ENCODE peak calls at places on chromosomes 4 and X, in eight cellular contexts. H, S, T, Z, G, I, N and A are unnamed samples.

GRCh38 chrX:39764441-39764914 is 333.3 kb downstream of the BCOR start:
- DNase-seq in H (no peak), S (no peak), T (no peak), Z (no peak), G (no peak), I (no peak), N (no peak), A (no peak)

GRCh38 chr4:22486276-22486675 is 29.6 kb downstream of the ADGRA3 start:
- DNase-seq in H (no peak), S (no peak), T (no peak), Z (no peak), G (no peak), I (no peak), N (no peak), A (no peak)

GRCh38 chr4:8599657-8600056 is 7.1 kb downstream of the CPZ start:
- DNase-seq in H (no peak), S (no peak), T (no peak), Z (peak; percentile 62), G (no peak), I (no peak), N (no peak), A (no peak)

GRCh38 chr4:53003959-53004358 is 141.8 kb downstream of the RASL11B start:
- DNase-seq in H (no peak), S (no peak), T (no peak), Z (no peak), G (no peak), I (no peak), N (no peak), A (no peak)

GRCh38 chrX:53435997-53436396 is 1.8 kb upstream of the HSD17B10 start:
- DNase-seq in H (no peak), S (peak; percentile 86), T (peak; percentile 47), Z (peak; percentile 70), G (peak; percentile 42), I (peak; percentile 74), N (peak; percentile 61), A (peak; percentile 70)

GRCh38 chr4:151567056-151567455 is 158.1 kb downstream of the FHIP1A start:
- DNase-seq in H (peak; percentile 13), S (peak; percentile 7), T (no peak), Z (no peak), G (no peak), I (no peak), N (no peak), A (peak; percentile 21)

GRCh38 chr4:6088950-6089349 is 70.7 kb upstream of the C4orf50 start:
- DNase-seq in H (no peak), S (no peak), T (no peak), Z (no peak), G (no peak), I (no peak), N (no peak), A (no peak)

GRCh38 chr4:95547708-95548471 is 883 bp downstream of the UNC5C start:
- DNase-seq in H (no peak), S (no peak), T (peak; percentile 35), Z (no peak), G (peak; percentile 41), I (no peak), N (peak; percentile 25), A (peak; percentile 10)

GRCh38 chr4:83569429-83569828 is 33.5 kb downstream of the GPAT3 start:
- DNase-seq in H (no peak), S (no peak), T (no peak), Z (no peak), G (no peak), I (no peak), N (no peak), A (no peak)

GRCh38 chrX:104618106-104618895 is 52.3 kb downstream of the IL1RAPL2 start:
- DNase-seq in H (no peak), S (no peak), T (no peak), Z (peak; percentile 4), G (no peak), I (no peak), N (no peak), A (no peak)

GRCh38 chr4:119604266-119604665 is 24.3 kb downstream of the PDE5A start:
- DNase-seq in H (no peak), S (no peak), T (no peak), Z (no peak), G (no peak), I (no peak), N (no peak), A (no peak)

GRCh38 chrX:38335382-38335781 is 8.1 kb upstream of the RPGR start:
- DNase-seq in H (no peak), S (no peak), T (no peak), Z (no peak), G (no peak), I (no peak), N (no peak), A (no peak)

GRCh38 chr4:109977854-109978501 is 65.3 kb downstream of the EGF start:
- DNase-seq in H (no peak), S (no peak), T (no peak), Z (peak; percentile 9), G (no peak), I (no peak), N (no peak), A (no peak)

GRCh38 chr4:21753084-21753760 is 195.3 kb downstream of the KCNIP4 start:
- DNase-seq in H (no peak), S (no peak), T (no peak), Z (no peak), G (no peak), I (no peak), N (no peak), A (no peak)

GRCh38 chr4:86972997-86973396 is 38.2 kb downstream of the AFF1 start:
- DNase-seq in H (no peak), S (no peak), T (no peak), Z (peak; percentile 56), G (no peak), I (peak; percentile 75), N (peak; percentile 51), A (no peak)

GRCh38 chrX:96906741-96907140 is 23.0 kb downstream of the RPA4 start:
- DNase-seq in H (no peak), S (no peak), T (no peak), Z (no peak), G (no peak), I (no peak), N (no peak), A (no peak)

GRCh38 chrX:39550795-39551361 is 546.9 kb downstream of the BCOR start:
- DNase-seq in H (no peak), S (no peak), T (no peak), Z (no peak), G (no peak), I (no peak), N (no peak), A (no peak)

GRCh38 chrX:9875801-9876200 is 89.6 kb downstream of the SHROOM2 start:
- DNase-seq in H (no peak), S (no peak), T (no peak), Z (no peak), G (no peak), I (no peak), N (no peak), A (no peak)

GRCh38 chr4:124997907-124998306 is 285.4 kb upstream of the ANKRD50 start:
- DNase-seq in H (no peak), S (no peak), T (no peak), Z (no peak), G (no peak), I (no peak), N (no peak), A (no peak)

GRCh38 chr4:53917719-53918118 is 146.7 kb downstream of the CHIC2 start:
- DNase-seq in H (no peak), S (no peak), T (no peak), Z (no peak), G (no peak), I (no peak), N (no peak), A (no peak)

GRCh38 chr4:139651282-139652194 is 14.1 kb upstream of the MGST2 start:
- DNase-seq in H (peak; percentile 43), S (peak; percentile 49), T (peak; percentile 83), Z (peak; percentile 56), G (peak; percentile 79), I (peak; percentile 84), N (peak; percentile 64), A (peak; percentile 62)

GRCh38 chr4:139633661-139634060 is 32.0 kb upstream of the MGST2 start:
- DNase-seq in H (no peak), S (no peak), T (peak; percentile 22), Z (peak; percentile 21), G (no peak), I (peak; percentile 41), N (no peak), A (no peak)

GRCh38 chr4:47510506-47511143 is 25.6 kb downstream of the ATP10D start:
- DNase-seq in H (peak; percentile 80), S (peak; percentile 49), T (no peak), Z (no peak), G (no peak), I (no peak), N (no peak), A (peak; percentile 50)
- TF ChIP-seq CTCF in H (peak; percentile 20), S (peak; percentile 2), T (no peak), Z (no peak), G (peak; percentile 44), I (no peak), N (no peak), A (no peak)

DNA sequence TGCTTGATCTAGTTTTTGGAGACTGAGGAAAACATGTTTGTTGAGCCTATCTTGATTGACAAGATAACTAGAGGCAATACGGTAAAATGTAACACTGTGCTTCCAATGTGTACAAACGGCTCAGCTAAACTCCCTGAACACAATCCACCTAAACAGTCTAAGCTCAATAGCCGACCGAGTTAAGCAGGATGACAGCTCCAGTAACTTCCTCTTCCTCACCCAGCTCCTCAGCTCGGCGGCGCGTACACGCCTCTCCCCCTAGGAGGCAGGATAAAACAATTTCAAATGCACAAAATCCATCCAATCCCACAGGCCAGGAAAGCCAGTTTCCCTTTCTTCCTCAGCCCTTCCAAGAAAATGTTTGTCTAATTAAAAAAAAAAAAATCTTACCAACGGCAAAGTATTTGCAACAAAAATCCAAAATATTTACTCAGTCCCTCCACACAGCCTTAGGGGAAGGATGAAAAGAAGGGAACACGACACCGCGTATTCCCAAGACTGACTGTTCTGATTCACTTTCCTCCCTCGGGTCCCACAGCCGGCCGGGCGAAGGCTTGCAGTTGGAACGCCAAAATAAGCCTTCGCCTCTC is 996 bp downstream of the CNOT6L start:
- DNase-seq in H (no peak), S (peak; percentile 55), T (peak; percentile 66), Z (peak; percentile 62), G (peak; percentile 47), I (peak; percentile 76), N (peak; percentile 83), A (peak; percentile 58)
- TF ChIP-seq CTCF in H (peak; percentile 32), S (peak; percentile 40), T (peak; percentile 55), Z (peak; percentile 17), G (peak; percentile 68), I (no peak), N (no peak), A (no peak)

DNA sequence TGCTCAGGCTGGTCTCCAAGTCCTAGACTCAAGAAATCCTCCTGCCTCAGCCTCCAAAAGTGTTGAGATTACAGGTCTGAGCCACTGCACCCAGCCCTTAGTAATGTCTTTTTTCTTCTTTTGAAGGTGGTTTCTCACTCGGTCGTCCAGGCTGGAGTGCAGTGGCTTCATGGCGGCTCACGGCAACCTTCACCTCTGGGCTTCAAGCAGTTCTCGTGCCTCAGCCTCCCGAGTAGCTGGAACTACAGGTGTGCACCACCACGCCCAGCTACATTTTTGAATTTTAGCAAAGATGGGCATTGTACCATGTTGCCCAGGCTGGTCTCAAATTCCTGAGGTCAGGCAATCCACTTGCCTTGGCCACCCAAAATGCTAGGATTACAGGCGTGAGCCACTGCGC is 32.3 kb upstream of the ASMTL start:
- DNase-seq in H (no peak), S (no peak), T (no peak), Z (no peak), G (no peak), I (no peak), N (no peak), A (no peak)
- TF ChIP-seq CTCF in H (no peak), S (no peak), T (no peak), Z (no peak), G (no peak), I (no peak), N (no peak), A (no peak)

GRCh38 chr4:65599335-65599734 is 71.0 kb downstream of the EPHA5 start:
- DNase-seq in H (no peak), S (no peak), T (no peak), Z (no peak), G (no peak), I (no peak), N (no peak), A (no peak)
- TF ChIP-seq CTCF in H (no peak), S (no peak), T (no peak), Z (no peak), G (no peak), I (no peak), N (no peak), A (no peak)